ENCODE peak calls at places on chromosome 14, in five cellular contexts. R is HepG2, X is astrocyte of the cerebellum, Y is fibroblast of lung, M is ovary. O is an unnamed sample.

GRCh38 chr14:100297320-100298300 is 8.6 kb downstream of the SLC25A29 start:
- DNase-seq in R (no peak), M (peak; percentile 74), Y (peak; percentile 85), X (peak; percentile 79), O (no peak)

GRCh38 chr14:88868558-88869159 is 44.2 kb downstream of the TTC8 start:
- DNase-seq in M (no peak), Y (peak; percentile 43), X (peak; percentile 4), R (peak; percentile 12), O (no peak)

GRCh38 chr14:53462931-53463778 is 310.0 kb upstream of the DDHD1 start:
- DNase-seq in Y (no peak), M (no peak), X (no peak), R (peak; percentile 15), O (no peak)

GRCh38 chr14:30035361-30035760 is 107.7 kb upstream of the PRKD1 start:
- DNase-seq in M (no peak), R (no peak), Y (no peak), X (no peak), O (no peak)

GRCh38 chr14:77307099-77307496 is 13.6 kb downstream of the POMT2 start:
- DNase-seq in M (no peak), R (peak; percentile 58), X (no peak), Y (no peak), O (no peak)

GRCh38 chr14:63752449-63753169 is 24.7 kb upstream of the SGPP1 start:
- DNase-seq in R (peak; percentile 12), Y (peak; percentile 55), X (peak; percentile 18), M (no peak), O (no peak)

GRCh38 chr14:23300687-23301223 is 1.9 kb downstream of the PPP1R3E start:
- DNase-seq in X (no peak), Y (no peak), R (peak; percentile 43), M (no peak), O (no peak)

GRCh38 chr14:99565383-99565782 is 38.6 kb downstream of the CCDC85C start:
- DNase-seq in X (no peak), R (no peak), M (peak; percentile 21), Y (no peak), O (no peak)

GRCh38 chr14:80996049-80996901 is 40.9 kb downstream of the TSHR start:
- DNase-seq in R (peak; percentile 66), X (peak; percentile 58), M (peak; percentile 9), Y (peak; percentile 89), O (peak; percentile 32)

GRCh38 chr14:65377576-65377975 is 35.0 kb upstream of the FUT8 start:
- DNase-seq in M (no peak), Y (peak; percentile 57), X (no peak), R (no peak), O (no peak)

GRCh38 chr14:19800282-19801117 is 3.1 kb upstream of the OR4N2 start:
- DNase-seq in M (no peak), Y (no peak), R (no peak), X (no peak), O (no peak)

GRCh38 chr14:73789996-73790581 is 61.5 kb upstream of the PTGR2 start:
- DNase-seq in Y (peak; percentile 98), R (no peak), X (peak; percentile 99), M (peak; percentile 68), O (peak; percentile 76)

GRCh38 chr14:58904771-58905170 is 267.0 kb downstream of the DACT1 start:
- DNase-seq in R (no peak), X (no peak), Y (no peak), M (no peak), O (no peak)

GRCh38 chr14:74834682-74835392 is 41.1 kb downstream of the PROX2 start:
- DNase-seq in Y (peak; percentile 46), M (no peak), X (no peak), R (no peak), O (no peak)

GRCh38 chr14:23056956-23057756 is at the start of gene CDH24:
- DNase-seq in R (no peak), Y (peak; percentile 58), M (peak; percentile 81), X (peak; percentile 36), O (no peak)

GRCh38 chr14:69637503-69638030 is 26.2 kb downstream of the SUSD6 start:
- DNase-seq in X (no peak), M (no peak), Y (no peak), R (peak; percentile 60), O (no peak)

GRCh38 chr14:75783602-75784313 is 122.7 kb downstream of the TTLL5 start:
- DNase-seq in M (no peak), Y (no peak), X (no peak), R (no peak), O (no peak)

GRCh38 chr14:66009104-66009503 is 477.1 kb upstream of the CCDC196 start:
- DNase-seq in Y (peak; percentile 41), R (no peak), X (peak; percentile 58), M (no peak), O (peak; percentile 12)

GRCh38 chr14:55092326-55092725 is 36.7 kb upstream of the LGALS3 start:
- DNase-seq in R (no peak), X (no peak), M (no peak), Y (no peak), O (peak; percentile 84)

GRCh38 chr14:20630340-20631022 is 11.0 kb downstream of the OR6S1 start:
- DNase-seq in X (no peak), R (peak; percentile 81), Y (peak; percentile 28), M (peak; percentile 44), O (peak; percentile 67)

GRCh38 chr14:25001096-25001982 is 48.6 kb downstream of the STXBP6 start:
- DNase-seq in R (no peak), Y (peak; percentile 20), M (no peak), X (no peak), O (peak; percentile 26)
- H3K4me3 ChIP-seq in R (no peak overlapping the region), Y (no peak overlapping the region), M (no peak overlapping the region), X (no peak overlapping the region), O (no peak overlapping the region)

DNA sequence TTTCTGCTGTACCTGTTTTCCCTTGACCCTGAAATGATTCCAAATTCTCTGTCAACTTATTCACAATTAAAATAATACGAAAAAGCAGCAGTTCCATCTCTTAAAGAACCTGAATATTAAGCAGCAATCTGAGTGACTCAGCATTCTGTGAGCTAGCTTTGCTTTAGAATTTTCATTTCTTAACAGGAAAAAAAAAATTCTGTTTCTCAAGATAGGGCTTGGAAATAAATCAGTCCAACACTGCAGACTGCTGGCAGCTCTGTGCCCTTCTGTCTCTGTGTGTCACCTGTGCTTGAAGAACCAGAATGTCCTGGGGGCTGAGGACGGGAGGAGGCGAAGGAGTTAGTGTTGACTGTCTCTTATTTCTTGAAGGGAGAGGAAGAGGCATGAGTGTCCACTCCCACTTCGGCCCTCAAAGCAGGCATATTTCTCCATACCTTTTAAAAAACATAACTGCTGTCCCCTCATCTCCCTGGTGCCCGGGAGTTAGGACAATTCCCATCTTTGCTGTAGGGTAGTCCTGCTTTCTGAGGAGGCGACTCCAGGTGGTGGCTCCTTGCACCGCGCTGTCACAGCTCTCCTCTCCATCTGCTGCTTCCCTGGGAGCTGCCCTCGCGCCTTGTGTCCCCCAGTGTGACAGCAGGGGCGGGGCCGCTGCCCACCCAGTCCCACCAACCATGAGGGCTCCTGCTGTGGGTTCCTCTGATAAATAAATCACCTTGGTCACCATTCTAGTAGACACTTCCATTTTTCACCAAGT is 203.1 kb downstream of the CALM1 start:
- DNase-seq in R (peak; percentile 3), X (no peak), M (no peak), Y (peak; percentile 42), O (no peak)
- TF ChIP-seq CTCF in R (peak; percentile 23), X (peak; percentile 13), M (no peak), Y (no peak), O (peak; percentile 2)

DNA sequence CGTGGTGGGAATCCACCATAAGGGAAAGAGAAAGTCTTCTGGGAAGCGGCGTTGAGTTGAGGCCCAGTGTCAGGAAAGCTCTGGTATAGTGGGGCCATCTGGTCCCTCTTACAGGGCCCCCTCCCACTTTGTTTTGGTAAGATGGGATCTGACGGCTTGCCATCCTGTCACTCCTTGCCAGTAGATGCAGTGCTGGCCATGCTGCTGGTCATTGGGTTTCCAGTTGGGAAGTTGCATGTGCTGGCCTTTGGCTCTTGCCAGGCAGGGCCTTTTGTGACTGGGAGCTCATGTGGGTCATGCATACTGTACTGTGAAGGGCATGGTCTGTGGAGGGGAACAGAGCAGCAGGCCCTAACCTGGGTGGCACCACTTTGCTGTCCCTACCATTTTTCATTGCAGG is 3.8 kb downstream of the TRAF3 start:
- DNase-seq in R (no peak), Y (no peak), M (no peak), X (no peak), O (no peak)
- H3K4me3 ChIP-seq in R (no peak overlapping the region), Y (no peak overlapping the region), M (no peak overlapping the region), X (no peak overlapping the region), O (no peak overlapping the region)

GRCh38 chr14:32085182-32085844 is 8.2 kb downstream of the ARHGAP5 start:
- DNase-seq in Y (no peak), R (peak; percentile 36), X (no peak), M (no peak), O (no peak)
- TF ChIP-seq CTCF in Y (no peak), R (no peak), X (no peak), M (no peak), O (no peak)

DNA sequence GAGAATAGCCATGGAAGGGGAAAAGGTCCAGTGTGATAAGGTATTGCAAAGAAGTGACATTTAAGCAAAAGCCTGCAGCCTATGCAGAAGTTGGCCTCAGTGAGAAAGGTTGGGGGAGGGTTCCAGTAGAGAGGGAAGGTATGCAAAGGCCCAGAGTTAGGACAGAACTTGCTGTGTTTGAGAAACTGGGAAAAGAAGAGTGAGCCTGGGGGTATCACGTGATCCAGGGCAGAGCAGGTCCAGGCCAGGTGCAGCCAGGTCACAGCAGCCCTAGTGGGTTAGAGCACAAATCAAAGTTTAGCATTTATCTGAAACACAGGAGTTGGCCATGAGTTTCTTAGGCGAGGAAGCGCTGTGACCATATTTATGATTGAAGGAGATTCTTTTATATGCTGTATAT is 1.6 kb downstream of the SERPINA5 start:
- DNase-seq in R (peak; percentile 41), Y (no peak), X (no peak), M (no peak), O (no peak)
- H3K4me3 ChIP-seq in R (peak overlapping the region; percentile 61), Y (no peak overlapping the region), X (no peak overlapping the region), M (no peak overlapping the region), O (no peak overlapping the region)

GRCh38 chr14:104793703-104793959 is 1.9 kb downstream of the AKT1 start:
- DNase-seq in M (no peak), R (no peak), Y (no peak), X (no peak), O (no peak)

GRCh38 chr14:104794099-104794498 is 1.4 kb downstream of the AKT1 start:
- DNase-seq in M (peak; percentile 63), X (peak; percentile 34), R (peak; percentile 57), Y (peak; percentile 53), O (peak; percentile 37)

GRCh38 chr14:104791425-104791824 is 4.1 kb downstream of the AKT1 start:
- DNase-seq in Y (no peak), X (no peak), R (no peak), M (no peak), O (no peak)

GRCh38 chr14:104792945-104793702 is 2.4 kb downstream of the AKT1 start:
- DNase-seq in R (no peak), M (no peak), X (no peak), Y (no peak), O (no peak)

DNA sequence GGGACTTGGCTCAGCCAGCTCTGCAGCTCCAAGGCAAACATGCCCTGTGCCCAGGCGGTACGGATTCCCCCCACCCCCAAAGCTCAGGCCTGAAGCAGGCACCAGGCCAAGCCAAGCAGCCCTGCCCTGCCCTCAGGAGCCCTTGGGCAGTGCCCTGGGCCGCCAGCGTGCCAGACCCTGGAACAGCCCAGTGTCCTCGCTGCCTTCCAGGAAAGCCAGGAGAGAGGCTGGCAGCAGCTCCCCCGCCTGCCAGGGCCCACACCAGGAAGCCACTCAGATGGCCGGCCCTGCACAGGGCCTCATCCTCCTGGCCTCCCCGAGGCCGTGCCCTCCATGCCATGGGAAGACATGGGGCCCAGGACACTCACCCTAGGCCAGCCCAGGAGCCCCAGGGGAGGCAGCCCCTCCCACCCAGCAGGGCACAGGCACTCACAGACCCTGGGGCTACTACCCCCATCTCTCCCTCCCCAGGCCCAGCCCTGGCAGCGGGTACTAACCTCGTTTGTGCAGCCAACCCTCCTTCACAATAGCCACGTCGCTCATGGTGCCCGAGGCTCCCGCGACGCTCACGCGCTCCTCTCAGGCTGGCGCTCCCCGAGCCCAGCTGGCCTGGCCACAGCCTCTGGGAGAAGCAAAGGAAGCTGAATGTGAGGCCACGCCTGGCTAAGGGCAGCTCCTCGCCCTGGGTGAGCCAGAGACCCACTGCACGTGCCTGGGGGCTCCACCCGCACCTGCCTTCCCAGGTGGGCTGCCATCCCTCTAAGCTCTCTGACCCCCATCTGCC is 3.3 kb downstream of the AKT1 start:
- DNase-seq in R (no peak), X (no peak), M (no peak), Y (no peak), O (no peak)
- TF ChIP-seq CTCF in R (no peak), X (no peak), M (no peak), Y (no peak), O (no peak)

O was measured in HFF-Myc.